ENCODE peak calls at places on chromosome 6, in nine cellular contexts. One of them, this sample, is unnamed.

GRCh38 chr6:134689676-134690447 is 260.0 kb downstream of the ALDH8A1 start:
- DNase-seq in Panc1: no peak
- DNase-seq in cardiac fibroblast: no peak
- DNase-seq in hypothalamus: no peak
- DNase-seq in left ventricle myocardium superior: peak
- DNase-seq in neural crest cell: no peak
- DNase-seq in Right ventricle myocardium inferior: peak
- DNase-seq in foreskin fibroblast: no peak
- DNase-seq in left ventricle myocardium inferior: peak
- DNase-seq in this sample: no peak

GRCh38 chr6:14017626-14018475 is 93.1 kb downstream of the RNF182 start:
- DNase-seq in Right ventricle myocardium inferior: no peak
- DNase-seq in cardiac fibroblast: no peak
- DNase-seq in hypothalamus: no peak
- DNase-seq in left ventricle myocardium inferior: no peak
- DNase-seq in Panc1: no peak
- DNase-seq in neural crest cell: no peak
- DNase-seq in foreskin fibroblast: no peak
- DNase-seq in left ventricle myocardium superior: no peak
- DNase-seq in this sample: no peak

GRCh38 chr6:35919085-35919826 is 1.6 kb downstream of the SRPK1 start:
- DNase-seq in Panc1: no peak
- DNase-seq in left ventricle myocardium superior: no peak
- DNase-seq in left ventricle myocardium inferior: no peak
- DNase-seq in cardiac fibroblast: no peak
- DNase-seq in neural crest cell: no peak
- DNase-seq in Right ventricle myocardium inferior: no peak
- DNase-seq in foreskin fibroblast: no peak
- DNase-seq in hypothalamus: no peak
- DNase-seq in this sample: no peak

GRCh38 chr6:142845624-142846458 is 99.1 kb downstream of the HIVEP2 start:
- DNase-seq in cardiac fibroblast: peak
- DNase-seq in left ventricle myocardium superior: peak
- DNase-seq in hypothalamus: no peak
- DNase-seq in foreskin fibroblast: peak
- DNase-seq in left ventricle myocardium inferior: peak
- DNase-seq in Right ventricle myocardium inferior: peak
- DNase-seq in Panc1: no peak
- DNase-seq in neural crest cell: peak
- DNase-seq in this sample: peak

GRCh38 chr6:34534656-34535055 is 21.5 kb downstream of the SPDEF start:
- DNase-seq in hypothalamus: no peak
- DNase-seq in foreskin fibroblast: no peak
- DNase-seq in cardiac fibroblast: no peak
- DNase-seq in neural crest cell: no peak
- DNase-seq in Right ventricle myocardium inferior: no peak
- DNase-seq in Panc1: no peak
- DNase-seq in left ventricle myocardium inferior: no peak
- DNase-seq in left ventricle myocardium superior: no peak
- DNase-seq in this sample: no peak

GRCh38 chr6:167093922-167094432 is 28.9 kb upstream of the CCR6 start:
- DNase-seq in neural crest cell: no peak
- DNase-seq in Right ventricle myocardium inferior: no peak
- DNase-seq in cardiac fibroblast: no peak
- DNase-seq in left ventricle myocardium inferior: no peak
- DNase-seq in left ventricle myocardium superior: peak
- DNase-seq in foreskin fibroblast: no peak
- DNase-seq in hypothalamus: no peak
- DNase-seq in Panc1: no peak
- DNase-seq in this sample: no peak

GRCh38 chr6:85923013-85923430 is 280.3 kb upstream of the SYNCRIP start:
- DNase-seq in cardiac fibroblast: peak
- DNase-seq in Panc1: peak
- DNase-seq in hypothalamus: no peak
- DNase-seq in left ventricle myocardium superior: no peak
- DNase-seq in foreskin fibroblast: peak
- DNase-seq in neural crest cell: peak
- DNase-seq in left ventricle myocardium inferior: no peak
- DNase-seq in Right ventricle myocardium inferior: no peak
- DNase-seq in this sample: peak

GRCh38 chr6:128335963-128336362 is 184.4 kb downstream of the PTPRK start:
- DNase-seq in foreskin fibroblast: no peak
- DNase-seq in left ventricle myocardium inferior: no peak
- DNase-seq in hypothalamus: no peak
- DNase-seq in neural crest cell: no peak
- DNase-seq in Panc1: no peak
- DNase-seq in cardiac fibroblast: no peak
- DNase-seq in left ventricle myocardium superior: no peak
- DNase-seq in Right ventricle myocardium inferior: no peak
- DNase-seq in this sample: no peak

GRCh38 chr6:55941713-55942112 is 66.3 kb upstream of the BMP5 start:
- DNase-seq in hypothalamus: no peak
- DNase-seq in neural crest cell: no peak
- DNase-seq in Right ventricle myocardium inferior: no peak
- DNase-seq in left ventricle myocardium inferior: no peak
- DNase-seq in cardiac fibroblast: peak
- DNase-seq in Panc1: no peak
- DNase-seq in left ventricle myocardium superior: no peak
- DNase-seq in foreskin fibroblast: no peak
- DNase-seq in this sample: no peak

GRCh38 chr6:134254118-134254517 is 63.8 kb downstream of the SGK1 start:
- DNase-seq in cardiac fibroblast: no peak
- DNase-seq in neural crest cell: no peak
- DNase-seq in Right ventricle myocardium inferior: no peak
- DNase-seq in Panc1: no peak
- DNase-seq in hypothalamus: no peak
- DNase-seq in foreskin fibroblast: no peak
- DNase-seq in left ventricle myocardium superior: no peak
- DNase-seq in left ventricle myocardium inferior: no peak
- DNase-seq in this sample: no peak

GRCh38 chr6:44028767-44029166 is 98.5 kb downstream of the MRPL14 start:
- DNase-seq in left ventricle myocardium inferior: no peak
- DNase-seq in left ventricle myocardium superior: no peak
- DNase-seq in foreskin fibroblast: no peak
- DNase-seq in hypothalamus: no peak
- DNase-seq in Panc1: no peak
- DNase-seq in Right ventricle myocardium inferior: no peak
- DNase-seq in cardiac fibroblast: peak
- DNase-seq in neural crest cell: no peak
- DNase-seq in this sample: no peak

GRCh38 chr6:22113046-22113766 is 183.6 kb downstream of the PRL start:
- DNase-seq in neural crest cell: no peak
- DNase-seq in Right ventricle myocardium inferior: no peak
- DNase-seq in cardiac fibroblast: peak
- DNase-seq in Panc1: peak
- DNase-seq in left ventricle myocardium superior: peak
- DNase-seq in foreskin fibroblast: peak
- DNase-seq in left ventricle myocardium inferior: no peak
- DNase-seq in hypothalamus: no peak
- DNase-seq in this sample: peak

GRCh38 chr6:35140991-35141720 is at the start of gene TCP11:
- DNase-seq in Right ventricle myocardium inferior: no peak
- DNase-seq in Panc1: no peak
- DNase-seq in cardiac fibroblast: no peak
- DNase-seq in hypothalamus: no peak
- DNase-seq in foreskin fibroblast: no peak
- DNase-seq in left ventricle myocardium inferior: peak
- DNase-seq in left ventricle myocardium superior: peak
- DNase-seq in neural crest cell: no peak
- DNase-seq in this sample: no peak

GRCh38 chr6:36700812-36701211 is 3.2 kb downstream of the RAB44 start:
- DNase-seq in cardiac fibroblast: no peak
- DNase-seq in left ventricle myocardium inferior: no peak
- DNase-seq in hypothalamus: no peak
- DNase-seq in Right ventricle myocardium inferior: no peak
- DNase-seq in neural crest cell: no peak
- DNase-seq in left ventricle myocardium superior: no peak
- DNase-seq in Panc1: no peak
- DNase-seq in foreskin fibroblast: no peak
- DNase-seq in this sample: no peak

GRCh38 chr6:143536461-143536865 is 24.9 kb upstream of the FUCA2 start:
- DNase-seq in left ventricle myocardium inferior: peak
- DNase-seq in neural crest cell: peak
- DNase-seq in Panc1: no peak
- DNase-seq in foreskin fibroblast: peak
- DNase-seq in hypothalamus: no peak
- DNase-seq in cardiac fibroblast: peak
- DNase-seq in left ventricle myocardium superior: peak
- DNase-seq in Right ventricle myocardium inferior: peak
- DNase-seq in this sample: no peak

GRCh38 chr6:121393711-121394110 is 41.7 kb upstream of the GJA1 start:
- DNase-seq in left ventricle myocardium inferior: no peak
- DNase-seq in left ventricle myocardium superior: no peak
- DNase-seq in foreskin fibroblast: no peak
- DNase-seq in Right ventricle myocardium inferior: no peak
- DNase-seq in hypothalamus: no peak
- DNase-seq in cardiac fibroblast: no peak
- DNase-seq in Panc1: no peak
- DNase-seq in neural crest cell: no peak
- DNase-seq in this sample: no peak

GRCh38 chr6:36875250-36875633 is 639 bp upstream of the PPIL1 start:
- DNase-seq in neural crest cell: no peak
- DNase-seq in cardiac fibroblast: no peak
- DNase-seq in Panc1: no peak
- DNase-seq in left ventricle myocardium superior: no peak
- DNase-seq in left ventricle myocardium inferior: no peak
- DNase-seq in hypothalamus: no peak
- DNase-seq in Right ventricle myocardium inferior: no peak
- DNase-seq in foreskin fibroblast: no peak
- DNase-seq in this sample: no peak

GRCh38 chr6:45970326-45970725 is 45.3 kb downstream of the CLIC5 start:
- DNase-seq in hypothalamus: no peak
- DNase-seq in Right ventricle myocardium inferior: no peak
- DNase-seq in foreskin fibroblast: no peak
- DNase-seq in left ventricle myocardium inferior: no peak
- DNase-seq in neural crest cell: no peak
- DNase-seq in Panc1: no peak
- DNase-seq in left ventricle myocardium superior: no peak
- DNase-seq in cardiac fibroblast: no peak
- DNase-seq in this sample: no peak

GRCh38 chr6:136719280-136720044 is 72.8 kb downstream of the MAP3K5 start:
- DNase-seq in Right ventricle myocardium inferior: no peak
- DNase-seq in cardiac fibroblast: no peak
- DNase-seq in left ventricle myocardium superior: no peak
- DNase-seq in hypothalamus: no peak
- DNase-seq in left ventricle myocardium inferior: no peak
- DNase-seq in Panc1: no peak
- DNase-seq in foreskin fibroblast: no peak
- DNase-seq in neural crest cell: no peak
- DNase-seq in this sample: no peak

GRCh38 chr6:83231146-83231545 is 38.0 kb downstream of the RWDD2A start:
- DNase-seq in foreskin fibroblast: peak
- DNase-seq in neural crest cell: no peak
- DNase-seq in left ventricle myocardium inferior: no peak
- DNase-seq in Panc1: no peak
- DNase-seq in left ventricle myocardium superior: no peak
- DNase-seq in cardiac fibroblast: peak
- DNase-seq in Right ventricle myocardium inferior: no peak
- DNase-seq in hypothalamus: no peak
- DNase-seq in this sample: peak

GRCh38 chr6:33633462-33634158 is 12.5 kb downstream of the ITPR3 start:
- DNase-seq in Panc1: no peak
- DNase-seq in Right ventricle myocardium inferior: peak
- DNase-seq in left ventricle myocardium superior: peak
- DNase-seq in neural crest cell: no peak
- DNase-seq in cardiac fibroblast: peak
- DNase-seq in left ventricle myocardium inferior: peak
- DNase-seq in hypothalamus: no peak
- DNase-seq in foreskin fibroblast: peak
- DNase-seq in this sample: no peak

GRCh38 chr6:169527306-169527705 is 174.5 kb downstream of the WDR27 start:
- DNase-seq in Right ventricle myocardium inferior: no peak
- DNase-seq in hypothalamus: no peak
- DNase-seq in Panc1: no peak
- DNase-seq in left ventricle myocardium inferior: no peak
- DNase-seq in left ventricle myocardium superior: no peak
- DNase-seq in neural crest cell: no peak
- DNase-seq in foreskin fibroblast: peak
- DNase-seq in cardiac fibroblast: no peak
- DNase-seq in this sample: no peak

GRCh38 chr6:138545621-138545980 is 46.3 kb upstream of the NHSL1 start:
- DNase-seq in hypothalamus: no peak
- DNase-seq in Right ventricle myocardium inferior: peak
- DNase-seq in left ventricle myocardium superior: peak
- DNase-seq in left ventricle myocardium inferior: peak
- DNase-seq in foreskin fibroblast: no peak
- DNase-seq in neural crest cell: peak
- DNase-seq in cardiac fibroblast: peak
- DNase-seq in Panc1: no peak
- DNase-seq in this sample: peak

GRCh38 chr6:106119526-106119925 is 33.4 kb downstream of the PRDM1 start:
- DNase-seq in left ventricle myocardium inferior: no peak
- DNase-seq in left ventricle myocardium superior: no peak
- DNase-seq in Right ventricle myocardium inferior: no peak
- DNase-seq in cardiac fibroblast: no peak
- DNase-seq in foreskin fibroblast: no peak
- DNase-seq in hypothalamus: no peak
- DNase-seq in neural crest cell: no peak
- DNase-seq in Panc1: no peak
- DNase-seq in this sample: no peak

GRCh38 chr6:34243901-34244884 is 4.6 kb downstream of the SMIM29 start:
- DNase-seq in left ventricle myocardium inferior: no peak
- DNase-seq in neural crest cell: no peak
- DNase-seq in left ventricle myocardium superior: peak
- DNase-seq in hypothalamus: no peak
- DNase-seq in cardiac fibroblast: peak
- DNase-seq in Right ventricle myocardium inferior: peak
- DNase-seq in Panc1: no peak
- DNase-seq in foreskin fibroblast: peak
- DNase-seq in this sample: peak

GRCh38 chr6:82283771-82284420 is 36.4 kb upstream of the IBTK start:
- DNase-seq in foreskin fibroblast: no peak
- DNase-seq in cardiac fibroblast: peak
- DNase-seq in left ventricle myocardium superior: no peak
- DNase-seq in Panc1: no peak
- DNase-seq in Right ventricle myocardium inferior: no peak
- DNase-seq in neural crest cell: no peak
- DNase-seq in hypothalamus: no peak
- DNase-seq in left ventricle myocardium inferior: no peak
- DNase-seq in this sample: no peak

GRCh38 chr6:14763139-14763538 is 482.7 kb upstream of the JARID2 start:
- DNase-seq in left ventricle myocardium inferior: no peak
- DNase-seq in neural crest cell: no peak
- DNase-seq in foreskin fibroblast: peak
- DNase-seq in left ventricle myocardium superior: no peak
- DNase-seq in Right ventricle myocardium inferior: no peak
- DNase-seq in Panc1: no peak
- DNase-seq in hypothalamus: no peak
- DNase-seq in cardiac fibroblast: peak
- DNase-seq in this sample: peak

GRCh38 chr6:100460650-100461204 is 4.0 kb downstream of the SIM1 start:
- DNase-seq in left ventricle myocardium inferior: no peak
- DNase-seq in cardiac fibroblast: no peak
- DNase-seq in Panc1: no peak
- DNase-seq in hypothalamus: no peak
- DNase-seq in left ventricle myocardium superior: no peak
- DNase-seq in foreskin fibroblast: no peak
- DNase-seq in neural crest cell: no peak
- DNase-seq in Right ventricle myocardium inferior: no peak
- DNase-seq in this sample: no peak

GRCh38 chr6:85498596-85499258 is 48.8 kb downstream of the NT5E start:
- DNase-seq in neural crest cell: no peak
- DNase-seq in cardiac fibroblast: peak
- DNase-seq in left ventricle myocardium superior: no peak
- DNase-seq in left ventricle myocardium inferior: no peak
- DNase-seq in Right ventricle myocardium inferior: no peak
- DNase-seq in foreskin fibroblast: peak
- DNase-seq in hypothalamus: no peak
- DNase-seq in Panc1: no peak
- DNase-seq in this sample: no peak

GRCh38 chr6:150914372-150914771 is 48.9 kb downstream of the MTHFD1L start:
- DNase-seq in left ventricle myocardium inferior: no peak
- DNase-seq in foreskin fibroblast: no peak
- DNase-seq in neural crest cell: no peak
- DNase-seq in hypothalamus: no peak
- DNase-seq in Panc1: no peak
- DNase-seq in Right ventricle myocardium inferior: no peak
- DNase-seq in cardiac fibroblast: no peak
- DNase-seq in left ventricle myocardium superior: no peak
- DNase-seq in this sample: no peak

GRCh38 chr6:110476046-110476849 is at the start of gene SLC22A16:
- DNase-seq in left ventricle myocardium inferior: no peak
- DNase-seq in Panc1: no peak
- DNase-seq in foreskin fibroblast: no peak
- DNase-seq in cardiac fibroblast: peak
- DNase-seq in hypothalamus: no peak
- DNase-seq in neural crest cell: no peak
- DNase-seq in Right ventricle myocardium inferior: no peak
- DNase-seq in left ventricle myocardium superior: peak
- DNase-seq in this sample: no peak

This sample was measured in brain microvascular endothelial cell.